ENCODE peak calls at places on chromosomes 2 and 18, in six cellular contexts. One of them, this sample, is unnamed.

GRCh38 chr2:101619191-101619591 is 78.3 kb upstream of the MAP4K4 start:
- DNase-seq in stimulated activated CD4-positive, alpha-beta T cell treated with anti-CD3 and anti-CD28 coated beads, Interleukin-12 subunit alpha, Interleukin-12 subunit beta, amount 100 ng/mL, for 4 hours: no peak
- DNase-seq in fibroblast of lung: peak; percentile 19
- DNase-seq in activated T-helper 1 cell treated with Interleukin-2 at 50 U/mL for 16 hours: no peak
- DNase-seq in bronchial epithelial cell: no peak
- DNase-seq in cardiac fibroblast: peak; percentile 45
- DNase-seq in this sample: no peak

GRCh38 chr2:236576978-236577377 is 7.4 kb downstream of the ACKR3 start:
- DNase-seq in activated T-helper 1 cell treated with Interleukin-2 at 50 U/mL for 16 hours: no peak
- DNase-seq in stimulated activated CD4-positive, alpha-beta T cell treated with anti-CD3 and anti-CD28 coated beads, Interleukin-12 subunit alpha, Interleukin-12 subunit beta, amount 100 ng/mL, for 4 hours: no peak
- DNase-seq in fibroblast of lung: no peak
- DNase-seq in cardiac fibroblast: no peak
- DNase-seq in bronchial epithelial cell: no peak
- DNase-seq in this sample: no peak

GRCh38 chr2:159551811-159552210 is 64.5 kb downstream of the BAZ2B start:
- DNase-seq in stimulated activated CD4-positive, alpha-beta T cell treated with anti-CD3 and anti-CD28 coated beads, Interleukin-12 subunit alpha, Interleukin-12 subunit beta, amount 100 ng/mL, for 4 hours: no peak
- DNase-seq in cardiac fibroblast: peak; percentile 53
- DNase-seq in bronchial epithelial cell: peak; percentile 33
- DNase-seq in activated T-helper 1 cell treated with Interleukin-2 at 50 U/mL for 16 hours: no peak
- DNase-seq in fibroblast of lung: peak; percentile 49
- DNase-seq in this sample: no peak

GRCh38 chr2:189698020-189698887 is 23.8 kb downstream of the ANKAR start:
- DNase-seq in fibroblast of lung: peak; percentile 36
- DNase-seq in stimulated activated CD4-positive, alpha-beta T cell treated with anti-CD3 and anti-CD28 coated beads, Interleukin-12 subunit alpha, Interleukin-12 subunit beta, amount 100 ng/mL, for 4 hours: no peak
- DNase-seq in activated T-helper 1 cell treated with Interleukin-2 at 50 U/mL for 16 hours: no peak
- DNase-seq in bronchial epithelial cell: peak; percentile 48
- DNase-seq in cardiac fibroblast: peak; percentile 73
- DNase-seq in this sample: peak; percentile 42

GRCh38 chr2:65913914-65914786 is 481.8 kb upstream of the SPRED2 start:
- DNase-seq in activated T-helper 1 cell treated with Interleukin-2 at 50 U/mL for 16 hours: no peak
- DNase-seq in bronchial epithelial cell: no peak
- DNase-seq in stimulated activated CD4-positive, alpha-beta T cell treated with anti-CD3 and anti-CD28 coated beads, Interleukin-12 subunit alpha, Interleukin-12 subunit beta, amount 100 ng/mL, for 4 hours: no peak
- DNase-seq in fibroblast of lung: no peak
- DNase-seq in cardiac fibroblast: no peak
- DNase-seq in this sample: no peak

GRCh38 chr2:71417300-71418202 is 35.8 kb upstream of the DYSF start:
- DNase-seq in stimulated activated CD4-positive, alpha-beta T cell treated with anti-CD3 and anti-CD28 coated beads, Interleukin-12 subunit alpha, Interleukin-12 subunit beta, amount 100 ng/mL, for 4 hours: no peak
- DNase-seq in cardiac fibroblast: no peak
- DNase-seq in bronchial epithelial cell: peak; percentile 53
- DNase-seq in activated T-helper 1 cell treated with Interleukin-2 at 50 U/mL for 16 hours: no peak
- DNase-seq in fibroblast of lung: no peak
- DNase-seq in this sample: no peak

GRCh38 chr18:6724331-6724730 is 5.2 kb upstream of the ARHGAP28 start:
- DNase-seq in bronchial epithelial cell: no peak
- DNase-seq in stimulated activated CD4-positive, alpha-beta T cell treated with anti-CD3 and anti-CD28 coated beads, Interleukin-12 subunit alpha, Interleukin-12 subunit beta, amount 100 ng/mL, for 4 hours: no peak
- DNase-seq in activated T-helper 1 cell treated with Interleukin-2 at 50 U/mL for 16 hours: no peak
- DNase-seq in fibroblast of lung: no peak
- DNase-seq in cardiac fibroblast: no peak
- DNase-seq in this sample: no peak

GRCh38 chr18:363327-364115 is 95.7 kb upstream of the THOC1 start:
- DNase-seq in bronchial epithelial cell: no peak
- DNase-seq in cardiac fibroblast: peak; percentile 16
- DNase-seq in activated T-helper 1 cell treated with Interleukin-2 at 50 U/mL for 16 hours: no peak
- DNase-seq in stimulated activated CD4-positive, alpha-beta T cell treated with anti-CD3 and anti-CD28 coated beads, Interleukin-12 subunit alpha, Interleukin-12 subunit beta, amount 100 ng/mL, for 4 hours: no peak
- DNase-seq in fibroblast of lung: peak; percentile 89
- DNase-seq in this sample: peak; percentile 87

GRCh38 chr2:238774980-238775509 is 72.8 kb upstream of the TWIST2 start:
- DNase-seq in fibroblast of lung: no peak
- DNase-seq in activated T-helper 1 cell treated with Interleukin-2 at 50 U/mL for 16 hours: no peak
- DNase-seq in cardiac fibroblast: no peak
- DNase-seq in stimulated activated CD4-positive, alpha-beta T cell treated with anti-CD3 and anti-CD28 coated beads, Interleukin-12 subunit alpha, Interleukin-12 subunit beta, amount 100 ng/mL, for 4 hours: no peak
- DNase-seq in bronchial epithelial cell: no peak
- DNase-seq in this sample: no peak

GRCh38 chr2:126220336-126220735 is 435.6 kb upstream of the GYPC start:
- DNase-seq in activated T-helper 1 cell treated with Interleukin-2 at 50 U/mL for 16 hours: no peak
- DNase-seq in stimulated activated CD4-positive, alpha-beta T cell treated with anti-CD3 and anti-CD28 coated beads, Interleukin-12 subunit alpha, Interleukin-12 subunit beta, amount 100 ng/mL, for 4 hours: no peak
- DNase-seq in fibroblast of lung: peak; percentile 7
- DNase-seq in cardiac fibroblast: peak; percentile 21
- DNase-seq in bronchial epithelial cell: no peak
- DNase-seq in this sample: peak; percentile 12

GRCh38 chr18:55322176-55322735 is 265.7 kb downstream of the TCF4 start:
- DNase-seq in fibroblast of lung: peak; percentile 95
- DNase-seq in bronchial epithelial cell: peak; percentile 75
- DNase-seq in cardiac fibroblast: peak; percentile 98
- DNase-seq in stimulated activated CD4-positive, alpha-beta T cell treated with anti-CD3 and anti-CD28 coated beads, Interleukin-12 subunit alpha, Interleukin-12 subunit beta, amount 100 ng/mL, for 4 hours: no peak
- DNase-seq in activated T-helper 1 cell treated with Interleukin-2 at 50 U/mL for 16 hours: no peak
- DNase-seq in this sample: peak; percentile 91

GRCh38 chr2:8196311-8196710 is 485.5 kb upstream of the ID2 start:
- DNase-seq in stimulated activated CD4-positive, alpha-beta T cell treated with anti-CD3 and anti-CD28 coated beads, Interleukin-12 subunit alpha, Interleukin-12 subunit beta, amount 100 ng/mL, for 4 hours: no peak
- DNase-seq in cardiac fibroblast: no peak
- DNase-seq in activated T-helper 1 cell treated with Interleukin-2 at 50 U/mL for 16 hours: no peak
- DNase-seq in bronchial epithelial cell: no peak
- DNase-seq in fibroblast of lung: no peak
- DNase-seq in this sample: no peak

GRCh38 chr2:32741575-32741974 is 113.7 kb downstream of the TTC27 start:
- DNase-seq in bronchial epithelial cell: peak; percentile 36
- DNase-seq in activated T-helper 1 cell treated with Interleukin-2 at 50 U/mL for 16 hours: no peak
- DNase-seq in fibroblast of lung: no peak
- DNase-seq in stimulated activated CD4-positive, alpha-beta T cell treated with anti-CD3 and anti-CD28 coated beads, Interleukin-12 subunit alpha, Interleukin-12 subunit beta, amount 100 ng/mL, for 4 hours: no peak
- DNase-seq in cardiac fibroblast: peak; percentile 22
- DNase-seq in this sample: peak; percentile 36

GRCh38 chr2:162164802-162165201 is 12.8 kb upstream of the GCG start:
- DNase-seq in fibroblast of lung: peak; percentile 48
- DNase-seq in stimulated activated CD4-positive, alpha-beta T cell treated with anti-CD3 and anti-CD28 coated beads, Interleukin-12 subunit alpha, Interleukin-12 subunit beta, amount 100 ng/mL, for 4 hours: no peak
- DNase-seq in activated T-helper 1 cell treated with Interleukin-2 at 50 U/mL for 16 hours: no peak
- DNase-seq in cardiac fibroblast: peak; percentile 25
- DNase-seq in bronchial epithelial cell: no peak
- DNase-seq in this sample: peak; percentile 30

GRCh38 chr2:10517351-10518043 is 69.4 kb upstream of the ODC1 start:
- DNase-seq in activated T-helper 1 cell treated with Interleukin-2 at 50 U/mL for 16 hours: no peak
- DNase-seq in stimulated activated CD4-positive, alpha-beta T cell treated with anti-CD3 and anti-CD28 coated beads, Interleukin-12 subunit alpha, Interleukin-12 subunit beta, amount 100 ng/mL, for 4 hours: no peak
- DNase-seq in cardiac fibroblast: no peak
- DNase-seq in fibroblast of lung: no peak
- DNase-seq in bronchial epithelial cell: no peak
- DNase-seq in this sample: no peak

GRCh38 chr2:74205586-74205985 is 7.2 kb downstream of the MTHFD2 start:
- DNase-seq in stimulated activated CD4-positive, alpha-beta T cell treated with anti-CD3 and anti-CD28 coated beads, Interleukin-12 subunit alpha, Interleukin-12 subunit beta, amount 100 ng/mL, for 4 hours: no peak
- DNase-seq in cardiac fibroblast: no peak
- DNase-seq in activated T-helper 1 cell treated with Interleukin-2 at 50 U/mL for 16 hours: no peak
- DNase-seq in bronchial epithelial cell: peak; percentile 57
- DNase-seq in fibroblast of lung: no peak
- DNase-seq in this sample: no peak

This sample was measured in HCEC 1CT.